ENCODE peak calls at places on chromosomes 12 and 14, in nine cellular contexts. One of them, this sample, is unnamed.
A peak's percentile ranks its signal among the peaks of the same experiment; 100 is the strongest.

GRCh38 chr12:11827096-11827841 is 177.8 kb downstream of the ETV6 start:
- DNase-seq in CD4-positive, alpha-beta memory T cell: peak; percentile 19
- DNase-seq in CD8-positive, alpha-beta memory T cell: no peak
- DNase-seq in tibial artery: no peak
- DNase-seq in heart left ventricle: no peak
- DNase-seq in pancreas: no peak
- DNase-seq in neural progenitor cell: peak; percentile 72
- DNase-seq in naive thymus-derived CD4-positive, alpha-beta T cell: no peak
- DNase-seq in effector memory CD4-positive, alpha-beta T cell: no peak
- DNase-seq in this sample: no peak

GRCh38 chr14:93648440-93649168 is 139.7 kb downstream of the PRIMA1 start:
- DNase-seq in CD4-positive, alpha-beta memory T cell: no peak
- DNase-seq in CD8-positive, alpha-beta memory T cell: no peak
- DNase-seq in tibial artery: no peak
- DNase-seq in heart left ventricle: no peak
- DNase-seq in pancreas: no peak
- DNase-seq in neural progenitor cell: peak; percentile 61
- DNase-seq in naive thymus-derived CD4-positive, alpha-beta T cell: no peak
- DNase-seq in effector memory CD4-positive, alpha-beta T cell: no peak
- DNase-seq in this sample: no peak

GRCh38 chr14:103708750-103709187 is 6.5 kb downstream of the XRCC3 start:
- DNase-seq in CD4-positive, alpha-beta memory T cell: no peak
- DNase-seq in CD8-positive, alpha-beta memory T cell: no peak
- DNase-seq in tibial artery: no peak
- DNase-seq in heart left ventricle: no peak
- DNase-seq in pancreas: peak; percentile 70
- DNase-seq in neural progenitor cell: no peak
- DNase-seq in naive thymus-derived CD4-positive, alpha-beta T cell: no peak
- DNase-seq in effector memory CD4-positive, alpha-beta T cell: no peak
- DNase-seq in this sample: no peak

GRCh38 chr14:74942608-74943007 is 12.8 kb downstream of the PGF start:
- DNase-seq in CD4-positive, alpha-beta memory T cell: no peak
- DNase-seq in CD8-positive, alpha-beta memory T cell: no peak
- DNase-seq in tibial artery: peak; percentile 67
- DNase-seq in heart left ventricle: no peak
- DNase-seq in pancreas: no peak
- DNase-seq in neural progenitor cell: no peak
- DNase-seq in naive thymus-derived CD4-positive, alpha-beta T cell: no peak
- DNase-seq in effector memory CD4-positive, alpha-beta T cell: no peak
- DNase-seq in this sample: no peak

GRCh38 chr14:69811227-69811867 is 14.3 kb upstream of the SLC10A1 start:
- DNase-seq in CD4-positive, alpha-beta memory T cell: no peak
- DNase-seq in CD8-positive, alpha-beta memory T cell: no peak
- DNase-seq in tibial artery: no peak
- DNase-seq in heart left ventricle: no peak
- DNase-seq in pancreas: no peak
- DNase-seq in neural progenitor cell: no peak
- DNase-seq in naive thymus-derived CD4-positive, alpha-beta T cell: no peak
- DNase-seq in effector memory CD4-positive, alpha-beta T cell: no peak
- DNase-seq in this sample: no peak

GRCh38 chr14:58131386-58131785 is 20.6 kb downstream of the ARMH4 start:
- DNase-seq in CD4-positive, alpha-beta memory T cell: no peak
- DNase-seq in CD8-positive, alpha-beta memory T cell: no peak
- DNase-seq in tibial artery: no peak
- DNase-seq in heart left ventricle: no peak
- DNase-seq in pancreas: no peak
- DNase-seq in neural progenitor cell: no peak
- DNase-seq in naive thymus-derived CD4-positive, alpha-beta T cell: no peak
- DNase-seq in effector memory CD4-positive, alpha-beta T cell: no peak
- DNase-seq in this sample: no peak

GRCh38 chr12:613996-614726 is 49.1 kb downstream of the NINJ2 start:
- DNase-seq in CD4-positive, alpha-beta memory T cell: peak; percentile 18
- DNase-seq in CD8-positive, alpha-beta memory T cell: peak; percentile 2
- DNase-seq in tibial artery: peak; percentile 11
- DNase-seq in heart left ventricle: no peak
- DNase-seq in pancreas: no peak
- DNase-seq in neural progenitor cell: peak; percentile 61
- DNase-seq in naive thymus-derived CD4-positive, alpha-beta T cell: no peak
- DNase-seq in effector memory CD4-positive, alpha-beta T cell: no peak
- DNase-seq in this sample: no peak

GRCh38 chr12:47082963-47083621 is 3.3 kb upstream of the AMIGO2 start:
- DNase-seq in CD4-positive, alpha-beta memory T cell: no peak
- DNase-seq in CD8-positive, alpha-beta memory T cell: no peak
- DNase-seq in tibial artery: no peak
- DNase-seq in heart left ventricle: no peak
- DNase-seq in pancreas: no peak
- DNase-seq in neural progenitor cell: no peak
- DNase-seq in naive thymus-derived CD4-positive, alpha-beta T cell: no peak
- DNase-seq in effector memory CD4-positive, alpha-beta T cell: no peak
- DNase-seq in this sample: no peak

GRCh38 chr12:2017724-2018337 is 13.6 kb upstream of the DCP1B start:
- DNase-seq in CD4-positive, alpha-beta memory T cell: no peak
- DNase-seq in CD8-positive, alpha-beta memory T cell: no peak
- DNase-seq in tibial artery: no peak
- DNase-seq in heart left ventricle: no peak
- DNase-seq in pancreas: no peak
- DNase-seq in neural progenitor cell: peak; percentile 49
- DNase-seq in naive thymus-derived CD4-positive, alpha-beta T cell: no peak
- DNase-seq in effector memory CD4-positive, alpha-beta T cell: no peak
- DNase-seq in this sample: no peak

GRCh38 chr12:95857151-95857550 is 1.6 kb upstream of the SNRPF start:
- DNase-seq in CD4-positive, alpha-beta memory T cell: no peak
- DNase-seq in CD8-positive, alpha-beta memory T cell: no peak
- DNase-seq in tibial artery: no peak
- DNase-seq in heart left ventricle: no peak
- DNase-seq in pancreas: no peak
- DNase-seq in neural progenitor cell: no peak
- DNase-seq in naive thymus-derived CD4-positive, alpha-beta T cell: no peak
- DNase-seq in effector memory CD4-positive, alpha-beta T cell: no peak
- DNase-seq in this sample: no peak

GRCh38 chr12:130429656-130430505 is 92.2 kb downstream of the PIWIL1 start:
- DNase-seq in CD4-positive, alpha-beta memory T cell: no peak
- DNase-seq in CD8-positive, alpha-beta memory T cell: no peak
- DNase-seq in tibial artery: peak; percentile 32
- DNase-seq in heart left ventricle: no peak
- DNase-seq in pancreas: no peak
- DNase-seq in neural progenitor cell: no peak
- DNase-seq in naive thymus-derived CD4-positive, alpha-beta T cell: no peak
- DNase-seq in effector memory CD4-positive, alpha-beta T cell: no peak
- DNase-seq in this sample: no peak

GRCh38 chr14:19895282-19895681 is 20.3 kb downstream of the OR4K2 start:
- DNase-seq in CD4-positive, alpha-beta memory T cell: no peak
- DNase-seq in CD8-positive, alpha-beta memory T cell: no peak
- DNase-seq in tibial artery: no peak
- DNase-seq in heart left ventricle: no peak
- DNase-seq in pancreas: peak; percentile 44
- DNase-seq in neural progenitor cell: no peak
- DNase-seq in naive thymus-derived CD4-positive, alpha-beta T cell: no peak
- DNase-seq in effector memory CD4-positive, alpha-beta T cell: no peak
- DNase-seq in this sample: no peak

GRCh38 chr14:19902409-19902808 is 18.0 kb upstream of the OR4K5 start:
- DNase-seq in CD4-positive, alpha-beta memory T cell: no peak
- DNase-seq in CD8-positive, alpha-beta memory T cell: no peak
- DNase-seq in tibial artery: no peak
- DNase-seq in heart left ventricle: no peak
- DNase-seq in pancreas: no peak
- DNase-seq in neural progenitor cell: no peak
- DNase-seq in naive thymus-derived CD4-positive, alpha-beta T cell: no peak
- DNase-seq in effector memory CD4-positive, alpha-beta T cell: no peak
- DNase-seq in this sample: no peak

GRCh38 chr14:19906665-19907064 is 13.7 kb upstream of the OR4K5 start:
- DNase-seq in CD4-positive, alpha-beta memory T cell: no peak
- DNase-seq in CD8-positive, alpha-beta memory T cell: no peak
- DNase-seq in tibial artery: no peak
- DNase-seq in heart left ventricle: no peak
- DNase-seq in pancreas: no peak
- DNase-seq in neural progenitor cell: no peak
- DNase-seq in naive thymus-derived CD4-positive, alpha-beta T cell: no peak
- DNase-seq in effector memory CD4-positive, alpha-beta T cell: no peak
- DNase-seq in this sample: no peak

DNA sequence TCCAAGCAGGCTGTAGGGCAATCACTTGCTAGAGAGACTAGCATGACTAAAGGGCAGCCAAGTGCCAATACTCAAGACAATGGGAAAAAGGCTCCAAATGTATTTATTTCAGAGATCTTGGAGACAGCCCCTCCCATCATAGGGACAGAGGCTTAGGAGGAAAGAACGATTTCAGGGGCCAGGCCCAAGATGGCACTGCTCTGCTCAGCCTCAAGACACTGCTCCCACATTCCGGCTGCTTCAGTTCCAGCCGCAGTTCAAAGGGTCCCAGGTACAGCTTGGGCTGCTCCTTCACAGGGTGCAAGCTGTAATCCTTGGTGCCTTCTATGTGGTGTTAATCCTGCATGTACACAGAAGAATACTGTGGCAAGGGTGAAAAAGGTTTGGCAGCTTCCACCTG is 19.4 kb upstream of the OR4K5 start:
- DNase-seq in CD4-positive, alpha-beta memory T cell: no peak
- DNase-seq in CD8-positive, alpha-beta memory T cell: no peak
- DNase-seq in tibial artery: no peak
- DNase-seq in heart left ventricle: no peak
- DNase-seq in pancreas: no peak
- DNase-seq in neural progenitor cell: no peak
- DNase-seq in naive thymus-derived CD4-positive, alpha-beta T cell: no peak
- DNase-seq in effector memory CD4-positive, alpha-beta T cell: no peak
- DNase-seq in this sample: no peak
- H3K9me3 ChIP-seq in CD4-positive, alpha-beta memory T cell: no peaks in the 10 kb centered on the region
- H3K9me3 ChIP-seq in CD8-positive, alpha-beta memory T cell: peaks cover 7% of the 10 kb centered on the region
- H3K9me3 ChIP-seq in tibial artery: no peaks in the 10 kb centered on the region
- H3K9me3 ChIP-seq in heart left ventricle: no peaks in the 10 kb centered on the region
- H3K9me3 ChIP-seq in pancreas: no peaks in the 10 kb centered on the region
- H3K9me3 ChIP-seq in neural progenitor cell: peaks cover 89% of the 10 kb centered on the region
- H3K9me3 ChIP-seq in naive thymus-derived CD4-positive, alpha-beta T cell: peaks cover 18% of the 10 kb centered on the region
- H3K9me3 ChIP-seq in effector memory CD4-positive, alpha-beta T cell: peaks cover 3% of the 10 kb centered on the region
- H3K9me3 ChIP-seq in this sample: no peaks in the 10 kb centered on the region

GRCh38 chr14:43258396-43258795 is 1248.7 kb downstream of the FSCB start:
- DNase-seq in CD4-positive, alpha-beta memory T cell: no peak
- DNase-seq in CD8-positive, alpha-beta memory T cell: no peak
- DNase-seq in tibial artery: no peak
- DNase-seq in heart left ventricle: no peak
- DNase-seq in pancreas: no peak
- DNase-seq in neural progenitor cell: no peak
- DNase-seq in naive thymus-derived CD4-positive, alpha-beta T cell: no peak
- DNase-seq in effector memory CD4-positive, alpha-beta T cell: no peak
- DNase-seq in this sample: no peak
- H3K9me3 ChIP-seq in CD4-positive, alpha-beta memory T cell: no peaks in the 10 kb centered on the region
- H3K9me3 ChIP-seq in CD8-positive, alpha-beta memory T cell: no peaks in the 10 kb centered on the region
- H3K9me3 ChIP-seq in tibial artery: no peaks in the 10 kb centered on the region
- H3K9me3 ChIP-seq in heart left ventricle: no peaks in the 10 kb centered on the region
- H3K9me3 ChIP-seq in pancreas: no peaks in the 10 kb centered on the region
- H3K9me3 ChIP-seq in neural progenitor cell: no peaks in the 10 kb centered on the region
- H3K9me3 ChIP-seq in naive thymus-derived CD4-positive, alpha-beta T cell: no peaks in the 10 kb centered on the region
- H3K9me3 ChIP-seq in effector memory CD4-positive, alpha-beta T cell: no peaks in the 10 kb centered on the region
- H3K9me3 ChIP-seq in this sample: no peaks in the 10 kb centered on the region

DNA sequence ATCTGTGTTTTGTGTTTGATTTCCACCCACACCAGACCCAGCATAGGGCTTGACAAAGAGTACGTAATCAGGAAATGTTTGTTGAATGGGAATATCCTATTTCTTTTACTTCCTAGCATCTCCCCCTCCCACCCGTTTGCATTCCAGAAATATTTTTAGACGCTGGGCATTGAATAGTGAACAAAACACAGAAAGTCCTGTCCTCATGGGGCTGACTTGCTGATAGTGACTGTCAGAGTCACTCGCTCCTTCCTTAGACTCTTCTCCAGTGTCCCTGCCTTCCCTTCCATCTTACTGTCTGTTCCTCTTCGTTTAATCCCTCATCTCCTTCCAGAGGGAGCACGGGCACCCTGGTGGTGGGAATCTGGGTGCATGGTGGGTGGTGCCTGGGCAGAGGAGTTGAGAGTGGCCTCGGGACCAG is 53.6 kb downstream of the SLC25A47 start:
- DNase-seq in CD4-positive, alpha-beta memory T cell: no peak
- DNase-seq in CD8-positive, alpha-beta memory T cell: no peak
- DNase-seq in tibial artery: no peak
- DNase-seq in heart left ventricle: no peak
- DNase-seq in pancreas: no peak
- DNase-seq in neural progenitor cell: peak; percentile 65
- DNase-seq in naive thymus-derived CD4-positive, alpha-beta T cell: no peak
- DNase-seq in effector memory CD4-positive, alpha-beta T cell: no peak
- DNase-seq in this sample: no peak
- H3K9me3 ChIP-seq in CD4-positive, alpha-beta memory T cell: no peaks in the 10 kb centered on the region
- H3K9me3 ChIP-seq in CD8-positive, alpha-beta memory T cell: no peaks in the 10 kb centered on the region
- H3K9me3 ChIP-seq in tibial artery: no peaks in the 10 kb centered on the region
- H3K9me3 ChIP-seq in heart left ventricle: no peaks in the 10 kb centered on the region
- H3K9me3 ChIP-seq in pancreas: no peaks in the 10 kb centered on the region
- H3K9me3 ChIP-seq in neural progenitor cell: no peaks in the 10 kb centered on the region
- H3K9me3 ChIP-seq in naive thymus-derived CD4-positive, alpha-beta T cell: no peaks in the 10 kb centered on the region
- H3K9me3 ChIP-seq in effector memory CD4-positive, alpha-beta T cell: no peaks in the 10 kb centered on the region
- H3K9me3 ChIP-seq in this sample: no peaks in the 10 kb centered on the region

GRCh38 chr12:92432724-92433281 is 270.0 kb upstream of the PLEKHG7 start:
- DNase-seq in CD4-positive, alpha-beta memory T cell: no peak
- DNase-seq in CD8-positive, alpha-beta memory T cell: no peak
- DNase-seq in tibial artery: no peak
- DNase-seq in heart left ventricle: no peak
- DNase-seq in pancreas: no peak
- DNase-seq in neural progenitor cell: no peak
- DNase-seq in naive thymus-derived CD4-positive, alpha-beta T cell: no peak
- DNase-seq in effector memory CD4-positive, alpha-beta T cell: no peak
- DNase-seq in this sample: no peak

GRCh38 chr12:92431146-92431545 is 271.6 kb upstream of the PLEKHG7 start:
- DNase-seq in CD4-positive, alpha-beta memory T cell: no peak
- DNase-seq in CD8-positive, alpha-beta memory T cell: no peak
- DNase-seq in tibial artery: no peak
- DNase-seq in heart left ventricle: no peak
- DNase-seq in pancreas: peak; percentile 36
- DNase-seq in neural progenitor cell: peak; percentile 6
- DNase-seq in naive thymus-derived CD4-positive, alpha-beta T cell: no peak
- DNase-seq in effector memory CD4-positive, alpha-beta T cell: no peak
- DNase-seq in this sample: no peak

GRCh38 chr12:92437452-92437851 is 265.3 kb upstream of the PLEKHG7 start:
- DNase-seq in CD4-positive, alpha-beta memory T cell: no peak
- DNase-seq in CD8-positive, alpha-beta memory T cell: no peak
- DNase-seq in tibial artery: no peak
- DNase-seq in heart left ventricle: no peak
- DNase-seq in pancreas: no peak
- DNase-seq in neural progenitor cell: no peak
- DNase-seq in naive thymus-derived CD4-positive, alpha-beta T cell: no peak
- DNase-seq in effector memory CD4-positive, alpha-beta T cell: no peak
- DNase-seq in this sample: no peak

GRCh38 chr12:92436847-92437246 is 265.9 kb upstream of the PLEKHG7 start:
- DNase-seq in CD4-positive, alpha-beta memory T cell: no peak
- DNase-seq in CD8-positive, alpha-beta memory T cell: no peak
- DNase-seq in tibial artery: no peak
- DNase-seq in heart left ventricle: no peak
- DNase-seq in pancreas: no peak
- DNase-seq in neural progenitor cell: no peak
- DNase-seq in naive thymus-derived CD4-positive, alpha-beta T cell: no peak
- DNase-seq in effector memory CD4-positive, alpha-beta T cell: no peak
- DNase-seq in this sample: no peak

DNA sequence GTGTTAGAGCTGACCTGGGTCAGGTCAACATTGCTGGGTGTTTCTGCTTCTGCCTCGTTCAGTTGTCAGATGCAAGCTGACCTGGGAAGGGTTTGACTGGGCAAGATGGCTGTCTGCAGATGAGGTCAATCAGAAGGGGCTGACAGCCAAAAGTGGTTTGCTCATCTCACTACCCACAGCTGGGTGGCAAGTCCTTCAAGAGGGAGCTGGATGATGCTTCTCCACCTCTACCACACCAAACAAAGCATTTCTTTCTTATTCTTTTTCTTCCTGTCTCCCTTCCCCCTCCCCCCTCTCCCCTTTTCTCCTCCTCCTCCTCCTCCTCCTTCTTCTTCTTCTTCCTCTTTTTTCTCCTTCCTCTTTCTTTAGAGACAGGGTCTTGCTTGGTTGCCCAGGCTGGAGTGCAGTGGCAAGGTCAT is 268.2 kb upstream of the PLEKHG7 start:
- DNase-seq in CD4-positive, alpha-beta memory T cell: no peak
- DNase-seq in CD8-positive, alpha-beta memory T cell: no peak
- DNase-seq in tibial artery: no peak
- DNase-seq in heart left ventricle: no peak
- DNase-seq in pancreas: no peak
- DNase-seq in neural progenitor cell: no peak
- DNase-seq in naive thymus-derived CD4-positive, alpha-beta T cell: no peak
- DNase-seq in effector memory CD4-positive, alpha-beta T cell: no peak
- DNase-seq in this sample: no peak
- H3K9me3 ChIP-seq in CD4-positive, alpha-beta memory T cell: no peaks in the 10 kb centered on the region
- H3K9me3 ChIP-seq in CD8-positive, alpha-beta memory T cell: no peaks in the 10 kb centered on the region
- H3K9me3 ChIP-seq in tibial artery: no peaks in the 10 kb centered on the region
- H3K9me3 ChIP-seq in heart left ventricle: no peaks in the 10 kb centered on the region
- H3K9me3 ChIP-seq in pancreas: no peaks in the 10 kb centered on the region
- H3K9me3 ChIP-seq in neural progenitor cell: no peaks in the 10 kb centered on the region
- H3K9me3 ChIP-seq in naive thymus-derived CD4-positive, alpha-beta T cell: no peaks in the 10 kb centered on the region
- H3K9me3 ChIP-seq in effector memory CD4-positive, alpha-beta T cell: no peaks in the 10 kb centered on the region
- H3K9me3 ChIP-seq in this sample: no peaks in the 10 kb centered on the region